ENCODE peak calls at places on chromosomes 5 and 9, in nine cellular contexts. J is CD8-positive, alpha-beta memory T cell; Z is esophagus muscularis mucosa; M is Karpas-422; T is mammary epithelial cell; X is CD4-positive, alpha-beta memory T cell; H is spleen; O is uterus; D is body of pancreas. C is an unnamed sample. For H3K27me3, the result is how much of the 10 kb centered on the place peaks cover.

GRCh38 chr9:107044872-107045271 is 181.9 kb downstream of the ZNF462 start:
- DNase-seq in J (no peak), Z (no peak), M (peak), T (no peak), X (no peak), H (no peak), O (no peak), D (no peak), C (no peak)

GRCh38 chr5:133895979-133896378 is 72.4 kb downstream of the C5orf15 start:
- DNase-seq in J (no peak), Z (no peak), M (no peak), T (peak), X (no peak), H (peak), O (no peak), D (no peak), C (no peak)

GRCh38 chr9:120937127-120937526 is 10.5 kb upstream of the TRAF1 start:
- DNase-seq in J (no peak), Z (no peak), M (no peak), T (no peak), X (no peak), H (no peak), O (peak), D (no peak), C (no peak)

GRCh38 chr9:36770025-36770424 is 197.3 kb downstream of the MELK start:
- DNase-seq in J (no peak), Z (no peak), M (no peak), T (no peak), X (no peak), H (no peak), O (no peak), D (no peak), C (no peak)

GRCh38 chr5:16935271-16936149 is 578 bp downstream of the MYO10 start:
- DNase-seq in J (no peak), Z (no peak), M (no peak), T (peak), X (peak), H (peak), O (no peak), D (peak), C (no peak)

GRCh38 chr9:76310577-76310976 is 83.6 kb downstream of the RFK start:
- DNase-seq in J (no peak), Z (no peak), M (no peak), T (no peak), X (no peak), H (no peak), O (no peak), D (no peak), C (no peak)

GRCh38 chr5:55985181-55985580 is 9.6 kb downstream of the IL6ST start:
- DNase-seq in J (no peak), Z (no peak), M (no peak), T (no peak), X (no peak), H (no peak), O (no peak), D (no peak), C (no peak)

GRCh38 chr9:124697326-124698200 is 73.5 kb downstream of the NR6A1 start:
- DNase-seq in J (no peak), Z (no peak), M (no peak), T (peak), X (no peak), H (no peak), O (no peak), D (no peak), C (peak)

GRCh38 chr9:106467113-106467846 is 395.7 kb upstream of the ZNF462 start:
- DNase-seq in J (no peak), Z (no peak), M (no peak), T (no peak), X (no peak), H (no peak), O (no peak), D (no peak), C (peak)

GRCh38 chr9:18820566-18821095 is 212.4 kb downstream of the SAXO1 start:
- DNase-seq in J (no peak), Z (no peak), M (no peak), T (no peak), X (no peak), H (no peak), O (no peak), D (no peak), C (no peak)

GRCh38 chr5:55226027-55226933 is 835 bp downstream of the MCIDAS start:
- DNase-seq in J (no peak), Z (peak), M (peak), T (peak), X (no peak), H (peak), O (no peak), D (peak), C (peak)

DNA sequence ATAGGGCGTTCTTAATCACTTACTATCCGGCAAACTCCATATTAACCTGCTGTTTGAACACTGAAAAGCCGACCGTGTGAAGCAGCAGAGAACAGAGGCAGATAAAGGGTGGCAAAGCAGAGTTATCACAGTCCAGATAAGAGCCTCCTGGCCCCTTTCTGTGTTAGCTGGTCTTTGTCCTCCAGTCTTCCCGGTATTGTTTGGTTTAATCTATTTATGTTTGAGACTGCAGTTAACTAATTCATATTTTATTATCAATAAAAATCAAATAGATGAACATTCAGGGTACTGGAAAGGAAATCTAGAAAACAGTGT is 6.0 kb upstream of the HTR4 start:
- DNase-seq in J (no peak), Z (no peak), M (no peak), T (no peak), X (no peak), H (no peak), O (no peak), D (no peak), C (no peak)
- H3K27me3 ChIP-seq in J (under half), Z (under half), M (under half), T (under half), X (under half), H (under half), O (under half), D (under half), C (half or more)

GRCh38 chr9:137160716-137161557 is 8.9 kb downstream of the LRRC26 start:
- DNase-seq in J (no peak), Z (no peak), M (no peak), T (no peak), X (no peak), H (no peak), O (no peak), D (no peak), C (no peak)

GRCh38 chr9:137161558-137162483 is 8.0 kb downstream of the LRRC26 start:
- DNase-seq in J (no peak), Z (no peak), M (no peak), T (no peak), X (no peak), H (no peak), O (no peak), D (no peak), C (no peak)

GRCh38 chr9:137163805-137164204 is 6.0 kb downstream of the LRRC26 start:
- DNase-seq in J (no peak), Z (no peak), M (no peak), T (no peak), X (no peak), H (no peak), O (no peak), D (no peak), C (no peak)

GRCh38 chr9:137163101-137163661 is 6.7 kb downstream of the LRRC26 start:
- DNase-seq in J (no peak), Z (no peak), M (no peak), T (no peak), X (no peak), H (no peak), O (no peak), D (no peak), C (peak)

DNA sequence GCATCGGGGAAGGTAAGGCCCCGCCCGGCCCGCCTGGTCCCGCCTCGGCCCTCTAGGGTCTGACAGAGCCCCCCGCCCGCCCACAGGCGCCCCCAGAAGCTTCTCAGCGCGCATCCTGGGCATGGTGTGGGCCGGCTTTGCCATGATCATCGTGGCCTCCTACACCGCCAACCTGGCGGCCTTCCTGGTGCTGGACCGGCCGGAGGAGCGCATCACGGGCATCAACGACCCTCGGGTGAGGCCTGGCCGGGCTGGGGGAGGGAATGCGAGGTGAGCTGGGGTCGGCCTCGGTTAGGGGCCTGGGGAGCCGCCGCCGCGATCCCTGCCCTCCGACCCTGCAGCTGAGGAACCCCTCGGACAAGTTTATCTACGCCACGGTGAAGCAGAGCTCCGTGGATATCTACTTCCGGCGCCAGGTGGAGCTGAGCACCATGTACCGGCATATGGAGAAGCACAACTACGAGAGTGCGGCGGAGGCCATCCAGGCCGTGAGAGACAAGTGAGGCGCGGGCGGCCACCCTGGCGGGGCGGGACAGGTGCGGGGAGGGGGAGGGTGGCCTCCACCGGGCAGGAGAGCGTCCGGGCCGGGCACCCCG is 7.2 kb downstream of the LRRC26 start:
- DNase-seq in J (no peak), Z (no peak), M (no peak), T (no peak), X (no peak), H (no peak), O (no peak), D (peak), C (no peak)
- H3K27me3 ChIP-seq in J (under half), Z (half or more), M (under half), T (under half), X (under half), H (half or more), O (under half), D (under half), C (half or more)

GRCh38 chr5:173243808-173244305 is 8.9 kb upstream of the NKX2-5 start:
- DNase-seq in J (no peak), Z (no peak), M (no peak), T (no peak), X (no peak), H (no peak), O (no peak), D (no peak), C (peak)

GRCh38 chr5:173246135-173246495 is 11.1 kb upstream of the NKX2-5 start:
- DNase-seq in J (no peak), Z (no peak), M (no peak), T (no peak), X (no peak), H (peak), O (no peak), D (no peak), C (no peak)

GRCh38 chr5:173247504-173247903 is 12.5 kb upstream of the NKX2-5 start:
- DNase-seq in J (no peak), Z (no peak), M (no peak), T (no peak), X (no peak), H (peak), O (no peak), D (no peak), C (peak)

GRCh38 chr5:173247050-173247449 is 12.0 kb upstream of the NKX2-5 start:
- DNase-seq in J (no peak), Z (no peak), M (no peak), T (no peak), X (no peak), H (peak), O (no peak), D (no peak), C (no peak)

GRCh38 chr5:173245319-173246134 is 10.5 kb upstream of the NKX2-5 start:
- DNase-seq in J (no peak), Z (no peak), M (no peak), T (no peak), X (no peak), H (no peak), O (no peak), D (no peak), C (peak)
- H3K27me3 ChIP-seq in J (under half), Z (half or more), M (under half), T (under half), X (under half), H (half or more), O (under half), D (under half), C (half or more)

GRCh38 chr5:10335711-10336470 is 17.6 kb upstream of the MARCHF6 start:
- DNase-seq in J (no peak), Z (no peak), M (no peak), T (no peak), X (no peak), H (no peak), O (no peak), D (no peak), C (peak)
- H3K27me3 ChIP-seq in J (under half), Z (under half), M (under half), T (under half), X (under half), H (under half), O (under half), D (under half), C (under half)

GRCh38 chr5:37839441-37840035 is 303 bp downstream of the GDNF start:
- DNase-seq in J (no peak), Z (no peak), M (no peak), T (peak), X (no peak), H (no peak), O (peak), D (peak), C (peak)
- H3K27me3 ChIP-seq in J (under half), Z (under half), M (under half), T (under half), X (under half), H (half or more), O (under half), D (under half), C (half or more)

DNA sequence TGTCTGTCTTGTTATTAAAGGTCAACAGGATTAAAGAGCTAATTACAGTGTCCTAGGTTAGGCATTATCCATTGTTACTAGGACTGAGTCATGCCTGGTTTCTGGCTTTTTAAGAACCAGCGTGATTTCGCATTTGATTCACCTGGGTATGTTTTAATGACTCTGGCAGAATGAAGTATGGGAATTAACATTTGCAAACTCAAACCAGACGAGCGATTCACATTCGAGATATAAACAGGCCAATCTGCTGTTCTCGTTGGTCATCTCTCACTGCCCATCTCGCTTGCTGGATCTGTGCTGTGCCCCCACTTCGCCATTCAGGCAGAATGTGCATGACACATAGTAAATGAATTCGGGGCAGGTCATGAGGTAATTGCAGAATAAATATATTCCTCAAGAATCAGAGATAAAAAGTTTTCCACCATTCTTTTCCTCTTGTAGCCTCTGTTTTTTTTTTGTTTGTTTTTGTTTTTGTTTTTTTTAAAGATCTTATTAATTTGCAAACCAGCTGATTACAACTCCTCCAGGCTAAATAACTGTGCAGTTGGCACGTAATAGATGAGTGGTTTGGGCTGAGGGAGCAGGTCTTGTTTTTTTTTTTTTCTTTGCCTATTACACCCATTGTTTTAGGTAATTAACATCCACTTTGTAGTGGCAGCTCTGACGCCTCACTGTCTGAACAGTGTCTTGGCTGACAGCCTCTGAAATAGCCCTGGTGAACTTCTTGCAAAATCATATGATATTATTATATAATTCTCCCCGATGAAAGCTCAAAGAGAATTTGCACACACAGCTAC is 313.5 kb upstream of the MSX2 start:
- DNase-seq in J (no peak), Z (peak), M (no peak), T (no peak), X (no peak), H (no peak), O (no peak), D (no peak), C (no peak)
- H3K27me3 ChIP-seq in J (under half), Z (under half), M (under half), T (under half), X (under half), H (under half), O (under half), D (under half), C (under half)

GRCh38 chr5:173639-174600 is 17.4 kb upstream of the LRRC14B start:
- DNase-seq in J (no peak), Z (no peak), M (no peak), T (no peak), X (no peak), H (peak), O (no peak), D (no peak), C (no peak)
- H3K27me3 ChIP-seq in J (under half), Z (under half), M (under half), T (under half), X (under half), H (under half), O (under half), D (under half), C (under half)

C was measured in mesenchymal stem cell.